ENCODE peak calls at places on chromosomes 11 and 22, in nine cellular contexts. U is epithelial cell of esophagus, E is testis, L is osteoblast, N is astrocyte of the spinal cord, P is GM20000, D is fibroblast of mammary gland, Y is HCT116, X is fibroblast of pulmonary artery. F is an unnamed sample.

GRCh38 chr11:64849600-64850356 is 5.3 kb upstream of the CDC42BPG start:
- DNase-seq in U (no peak), E (no peak), L (peak; percentile 89), N (no peak), P (no peak), D (peak; percentile 50), Y (no peak), X (peak; percentile 51), F (no peak)

GRCh38 chr22:46727813-46728364 is 10.2 kb downstream of the CERK start:
- DNase-seq in U (peak; percentile 39), E (no peak), L (peak; percentile 10), N (no peak), P (no peak), D (no peak), Y (no peak), X (no peak), F (no peak)

GRCh38 chr22:47775686-47776085 is 1013.2 kb downstream of the TBC1D22A start:
- DNase-seq in U (peak; percentile 5), E (no peak), L (no peak), N (no peak), P (no peak), D (no peak), Y (no peak), X (no peak), F (no peak)

GRCh38 chr22:23698673-23699235 is 7.9 kb downstream of the RGL4 start:
- DNase-seq in U (no peak), E (no peak), L (peak; percentile 66), N (no peak), P (no peak), D (no peak), Y (no peak), X (no peak), F (peak; percentile 72)

GRCh38 chr22:49396817-49397216 is 430.9 kb downstream of the BRD1 start:
- DNase-seq in U (no peak), E (no peak), L (no peak), N (no peak), P (no peak), D (no peak), Y (no peak), X (no peak), F (no peak)

GRCh38 chr11:33982661-33983060 is 68.9 kb upstream of the CAPRIN1 start:
- DNase-seq in U (no peak), E (no peak), L (no peak), N (no peak), P (no peak), D (no peak), Y (no peak), X (peak; percentile 14), F (no peak)

GRCh38 chr22:23187871-23188700 is 7.8 kb downstream of the BCR start:
- DNase-seq in U (no peak), E (no peak), L (peak; percentile 87), N (no peak), P (no peak), D (peak; percentile 64), Y (no peak), X (no peak), F (no peak)

GRCh38 chr22:46381142-46381541 is 45.6 kb downstream of the TRMU start:
- DNase-seq in U (peak; percentile 59), E (no peak), L (no peak), N (no peak), P (no peak), D (no peak), Y (no peak), X (no peak), F (no peak)

GRCh38 chr22:27344546-27344945 is 457.0 kb downstream of the MN1 start:
- DNase-seq in U (no peak), E (no peak), L (no peak), N (no peak), P (no peak), D (no peak), Y (no peak), X (no peak), F (no peak)

GRCh38 chr11:34234086-34234740 is 123.6 kb downstream of the ABTB2 start:
- DNase-seq in U (peak; percentile 91), E (no peak), L (peak; percentile 68), N (peak; percentile 56), P (peak; percentile 59), D (peak; percentile 35), Y (peak; percentile 64), X (peak; percentile 75), F (no peak)

GRCh38 chr11:133919330-133920108 is 37.2 kb downstream of the IGSF9B start:
- DNase-seq in U (no peak), E (no peak), L (peak; percentile 72), N (no peak), P (no peak), D (no peak), Y (no peak), X (no peak), F (no peak)

GRCh38 chr22:20948989-20949388 is 18.1 kb upstream of the AIFM3 start:
- DNase-seq in U (no peak), E (no peak), L (no peak), N (no peak), P (no peak), D (no peak), Y (no peak), X (no peak), F (peak; percentile 38)

GRCh38 chr11:3857628-3858027 is 2.2 kb downstream of the STIM1 start:
- DNase-seq in U (no peak), E (no peak), L (peak; percentile 60), N (no peak), P (no peak), D (no peak), Y (no peak), X (no peak), F (no peak)

GRCh38 chr11:132114185-132114584 is 743.8 kb downstream of the NTM start:
- DNase-seq in U (peak; percentile 57), E (peak; percentile 57), L (no peak), N (no peak), P (peak; percentile 17), D (peak; percentile 21), Y (no peak), X (peak; percentile 32), F (no peak)

GRCh38 chr11:80993561-80993960 is 1552.7 kb upstream of the TENM4 start:
- DNase-seq in U (no peak), E (no peak), L (no peak), N (peak; percentile 22), P (no peak), D (no peak), Y (no peak), X (no peak), F (no peak)

GRCh38 chr11:71462726-71463125 is 9.7 kb downstream of the NADSYN1 start:
- DNase-seq in U (no peak), E (no peak), L (no peak), N (no peak), P (no peak), D (no peak), Y (no peak), X (no peak), F (peak; percentile 87)

GRCh38 chr22:42114721-42115120 is 15.9 kb downstream of the CYP2D6 start:
- DNase-seq in U (no peak), E (no peak), L (no peak), N (no peak), P (no peak), D (peak; percentile 36), Y (peak; percentile 26), X (peak; percentile 31), F (no peak)
- TF ChIP-seq CTCF in U (no peak), E (no peak), L (peak; percentile 46), N (peak; percentile 33), P (no peak), D (peak; percentile 56), Y (peak; percentile 45), X (peak; percentile 28), F (peak; percentile 69)

GRCh38 chr11:74492084-74492483 is 1.4 kb downstream of the LIPT2 start:
- DNase-seq in U (no peak), E (no peak), L (no peak), N (no peak), P (no peak), D (no peak), Y (no peak), X (no peak), F (no peak)

GRCh38 chr11:74490945-74491344 is 2.6 kb downstream of the LIPT2 start:
- DNase-seq in U (no peak), E (no peak), L (no peak), N (no peak), P (no peak), D (no peak), Y (no peak), X (no peak), F (no peak)

GRCh38 chr11:74494916-74495315 is 1.4 kb upstream of the LIPT2 start:
- DNase-seq in U (no peak), E (no peak), L (no peak), N (no peak), P (no peak), D (no peak), Y (no peak), X (no peak), F (no peak)

GRCh38 chr11:74492974-74493815 is at the start of gene LIPT2:
- DNase-seq in U (peak; percentile 100), E (peak; percentile 98), L (peak; percentile 97), N (peak; percentile 98), P (peak; percentile 95), D (peak; percentile 96), Y (peak; percentile 96), X (peak; percentile 97), F (peak; percentile 99)

DNA sequence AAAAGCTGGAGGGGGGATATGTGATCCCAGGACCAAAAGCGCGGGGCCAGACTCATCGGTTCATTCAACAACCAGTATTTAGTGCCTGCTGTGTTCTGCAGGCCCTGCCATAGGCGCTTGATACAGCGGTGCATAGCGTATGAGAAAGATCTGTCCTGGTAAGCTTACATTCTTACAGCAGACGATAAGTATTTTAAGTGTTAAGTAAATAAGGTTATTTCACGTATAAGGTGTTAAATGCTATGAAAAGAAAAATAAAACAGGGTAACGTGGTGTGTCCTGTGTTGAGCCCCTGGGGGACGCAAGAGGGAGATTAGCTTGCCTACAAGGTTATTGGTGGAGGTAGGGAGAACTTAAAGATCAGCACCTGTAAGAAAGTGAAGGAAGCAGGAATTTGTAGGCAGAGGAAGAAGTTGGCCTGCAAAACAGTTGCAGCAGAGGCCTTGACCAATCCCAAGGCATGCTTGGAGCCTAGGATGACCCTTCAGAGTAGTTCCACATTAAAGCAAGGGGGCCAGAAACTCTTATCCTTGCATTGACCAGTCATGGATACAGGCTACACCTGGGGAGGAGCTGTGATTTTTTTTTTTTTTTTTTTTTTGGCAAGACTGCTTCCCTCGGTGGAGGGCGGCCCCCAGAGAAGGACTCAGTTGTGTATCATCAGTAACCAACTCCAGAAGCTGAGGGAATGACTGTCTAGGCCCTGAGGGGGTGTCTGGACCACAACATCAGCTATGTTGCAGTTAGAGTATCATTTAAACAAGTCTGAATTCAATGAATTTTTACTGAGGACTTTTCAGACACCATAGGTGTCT is 499 bp upstream of the LIPT2 start:
- DNase-seq in U (peak; percentile 91), E (no peak), L (peak; percentile 89), N (no peak), P (no peak), D (peak; percentile 87), Y (peak; percentile 22), X (no peak), F (no peak)
- TF ChIP-seq CTCF in U (no peak), E (no peak), L (no peak), N (no peak), P (no peak), D (no peak), Y (no peak), X (no peak), F (no peak)

GRCh38 chr11:125180413-125181305 is 16.1 kb downstream of the PKNOX2 start:
- DNase-seq in U (no peak), E (no peak), L (no peak), N (peak; percentile 87), P (no peak), D (peak; percentile 15), Y (no peak), X (peak; percentile 14), F (no peak)
- TF ChIP-seq CTCF in U (no peak), E (no peak), L (no peak), N (no peak), P (no peak), D (no peak), Y (no peak), X (no peak), F (peak; percentile 46)

GRCh38 chr11:27528711-27529110 is 22.1 kb upstream of the LIN7C start:
- DNase-seq in U (no peak), E (no peak), L (no peak), N (no peak), P (no peak), D (no peak), Y (no peak), X (no peak), F (no peak)
- TF ChIP-seq CTCF in U (no peak), E (no peak), L (peak; percentile 29), N (no peak), P (no peak), D (no peak), Y (no peak), X (no peak), F (peak; percentile 40)

F was measured in chondrocyte.